ENCODE peak calls at places on chromosomes 3 and 15, in five cellular contexts. Z is HepG2, K is HCT116, E is K562, B is GM12878. C is an unnamed sample.

GRCh38 chr3:188700497-188700896 is 471.3 kb upstream of the TPRG1 start:
- DNase-seq in Z (no peak), K (no peak), E (no peak), B (no peak), C (no peak)

GRCh38 chr3:127033171-127033570 is 50.3 kb downstream of the PLXNA1 start:
- DNase-seq in Z (no peak), K (no peak), E (no peak), B (no peak), C (no peak)

GRCh38 chr3:197154-197855 is 742 bp downstream of the CHL1 start:
- DNase-seq in Z (no peak), K (no peak), E (no peak), B (no peak), C (no peak)

GRCh38 chr15:74041777-74042435 is 40.4 kb downstream of the GOLGA6A start:
- DNase-seq in Z (no peak), K (no peak), E (peak; percentile 7), B (no peak), C (no peak)

GRCh38 chr3:99920530-99921376 is 103.1 kb downstream of the CMSS1 start:
- DNase-seq in Z (peak; percentile 97), K (no peak), E (peak; percentile 15), B (no peak), C (no peak)

GRCh38 chr3:134002326-134002725 is 27.4 kb downstream of the SLCO2A1 start:
- DNase-seq in Z (no peak), K (no peak), E (no peak), B (no peak), C (no peak)

GRCh38 chr3:192850501-192850981 is 67.1 kb downstream of the MB21D2 start:
- DNase-seq in Z (peak; percentile 47), K (no peak), E (no peak), B (peak; percentile 69), C (no peak)

GRCh38 chr3:59812778-59813558 is 763.1 kb upstream of the CFAP20DC start:
- DNase-seq in Z (no peak), K (no peak), E (no peak), B (no peak), C (no peak)

GRCh38 chr15:101118615-101119014 is 133.2 kb downstream of the CHSY1 start:
- DNase-seq in Z (no peak), K (no peak), E (no peak), B (no peak), C (peak; percentile 60)

GRCh38 chr3:156668073-156668763 is 6.2 kb upstream of the TIPARP start:
- DNase-seq in Z (no peak), K (no peak), E (no peak), B (no peak), C (no peak)

GRCh38 chr3:189488241-189488767 is 142.9 kb upstream of the TP63 start:
- DNase-seq in Z (no peak), K (no peak), E (no peak), B (no peak), C (peak; percentile 0)

GRCh38 chr15:47552978-47553608 is 164.2 kb upstream of the SEMA6D start:
- DNase-seq in Z (no peak), K (no peak), E (no peak), B (no peak), C (no peak)

GRCh38 chr3:195859846-195860411 is 48.2 kb upstream of the MUC4 start:
- DNase-seq in Z (no peak), K (no peak), E (no peak), B (no peak), C (no peak)

GRCh38 chr15:59687831-59688230 is 1.3 kb downstream of the BNIP2 start:
- DNase-seq in Z (peak; percentile 15), K (no peak), E (no peak), B (peak; percentile 5), C (no peak)

GRCh38 chr15:31975446-31976229 is 54.7 kb upstream of the CHRNA7 start:
- DNase-seq in Z (no peak), K (no peak), E (no peak), B (no peak), C (peak; percentile 59)

GRCh38 chr3:31054032-31054431 is 159.6 kb upstream of the GADL1 start:
- DNase-seq in Z (no peak), K (no peak), E (no peak), B (no peak), C (no peak)

GRCh38 chr3:16132926-16133325 is 41.6 kb upstream of the GALNT15 start:
- DNase-seq in Z (no peak), K (no peak), E (no peak), B (no peak), C (no peak)

GRCh38 chr3:134381836-134382442 is 7.7 kb upstream of the AMOTL2 start:
- DNase-seq in Z (no peak), K (no peak), E (no peak), B (no peak), C (no peak)

GRCh38 chr3:160540546-160540945 is 24.8 kb downstream of the KPNA4 start:
- DNase-seq in Z (no peak), K (no peak), E (no peak), B (no peak), C (no peak)

GRCh38 chr15:98939311-98940080 is 68.1 kb downstream of the PGPEP1L start:
- DNase-seq in Z (no peak), K (no peak), E (no peak), B (no peak), C (no peak)

GRCh38 chr3:126551066-126551838 is 7.5 kb downstream of the C3orf22 start:
- DNase-seq in Z (no peak), K (no peak), E (no peak), B (no peak), C (no peak)

GRCh38 chr3:186759231-186759930 is 24.0 kb upstream of the EIF4A2 start:
- DNase-seq in Z (no peak), K (no peak), E (no peak), B (no peak), C (no peak)

GRCh38 chr15:101425787-101426365 is 63.6 kb downstream of the PCSK6 start:
- DNase-seq in Z (no peak), K (no peak), E (no peak), B (no peak), C (peak; percentile 59)

GRCh38 chr3:23112491-23112890 is 90.6 kb upstream of the UBE2E2 start:
- DNase-seq in Z (no peak), K (no peak), E (no peak), B (no peak), C (no peak)

GRCh38 chr3:141306276-141306675 is 62.0 kb upstream of the ZBTB38 start:
- DNase-seq in Z (no peak), K (no peak), E (no peak), B (no peak), C (no peak)

DNA sequence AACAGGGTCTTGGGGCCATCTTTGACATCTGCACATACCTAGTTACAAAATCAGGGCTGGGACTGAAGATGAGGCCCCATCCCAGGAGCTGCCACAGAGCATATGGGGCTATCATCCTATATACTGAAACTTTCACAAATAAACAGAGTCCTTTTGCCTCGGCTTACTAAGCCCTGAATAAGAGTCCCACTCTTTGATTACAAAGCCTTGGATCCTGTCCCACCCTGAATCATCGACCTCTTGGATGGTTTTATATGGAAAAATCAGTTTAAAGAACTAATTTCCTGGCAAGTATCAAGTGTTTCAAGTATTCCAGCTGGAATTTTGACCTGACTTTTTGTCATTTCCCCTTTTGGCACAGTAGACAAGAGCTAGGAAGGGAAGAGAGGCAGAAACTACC is 331.3 kb upstream of the FRG2C start:
- DNase-seq in Z (no peak), K (no peak), E (no peak), B (no peak), C (no peak)
- TF ChIP-seq MAX in Z (no peak), K (no peak), E (no peak), B (no peak), C (no peak)

DNA sequence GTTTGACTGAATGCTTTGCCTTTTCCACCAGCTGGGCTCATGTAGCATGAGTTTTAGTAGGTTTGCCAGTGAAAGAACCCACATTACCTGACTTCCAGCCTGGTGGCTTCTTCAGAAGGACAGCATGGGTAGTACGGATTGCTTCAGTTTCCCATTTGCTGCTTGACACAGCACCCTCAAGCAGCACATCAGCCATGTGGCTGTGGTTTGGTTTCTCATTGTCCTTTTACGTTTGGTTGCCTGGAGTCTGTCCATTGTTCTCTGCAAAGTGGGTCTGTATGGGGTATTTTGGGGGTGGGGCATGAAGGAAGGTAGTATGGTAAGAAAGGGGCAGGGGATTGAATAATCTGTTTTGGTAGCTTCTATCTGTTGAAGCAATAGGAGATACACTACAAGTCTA is 227.2 kb upstream of the ICE2 start:
- DNase-seq in Z (no peak), K (no peak), E (no peak), B (no peak), C (no peak)
- TF ChIP-seq SRF in Z (no peak), K (no peak), E (no peak), B (no peak), C (no peak)

DNA sequence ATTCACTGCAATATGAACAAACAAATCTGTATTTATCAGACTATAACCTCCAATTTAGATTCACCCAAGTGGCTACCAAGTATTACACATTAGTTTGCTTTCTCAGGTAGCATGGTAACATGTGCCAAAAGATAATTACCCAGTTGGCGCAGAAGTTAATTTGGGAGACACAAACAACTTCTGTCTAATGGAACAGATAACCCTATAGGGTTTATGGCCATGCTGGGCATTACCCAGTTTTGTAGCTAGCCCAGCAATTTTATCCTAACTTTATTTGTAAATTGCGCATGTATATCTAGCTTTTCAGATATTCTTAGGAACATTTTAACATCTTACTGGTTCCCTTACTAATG is 779 bp downstream of the RPL22L1 start:
- DNase-seq in Z (no peak), K (no peak), E (no peak), B (no peak), C (no peak)
- TF ChIP-seq MAX in Z (no peak), K (no peak), E (no peak), B (no peak), C (no peak)

DNA sequence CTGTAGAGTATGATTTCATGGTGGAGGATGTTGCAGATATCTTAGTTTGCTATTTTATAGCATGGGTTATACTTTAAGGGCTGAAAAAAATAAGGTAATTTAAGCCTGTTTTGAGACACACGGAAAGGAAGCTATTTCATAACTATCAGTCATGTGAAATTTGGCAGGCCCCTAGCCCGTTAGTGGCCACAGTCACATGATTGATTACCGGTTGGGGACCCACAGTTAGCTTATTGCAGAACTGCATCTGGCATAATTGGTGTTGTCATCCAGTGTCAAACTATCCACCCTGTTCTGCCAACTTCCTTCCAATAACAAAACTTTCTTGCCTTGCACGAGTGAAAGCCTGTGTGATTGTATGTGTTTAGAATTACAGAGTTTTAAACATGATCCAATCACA is 35.2 kb downstream of the FNDC3B start:
- DNase-seq in Z (no peak), K (no peak), E (no peak), B (no peak), C (no peak)
- TF ChIP-seq SRF in Z (no peak), K (no peak), E (no peak), B (no peak), C (no peak)

GRCh38 chr3:115834068-115834467 is 210.8 kb downstream of the GAP43 start:
- DNase-seq in Z (no peak), K (no peak), E (no peak), B (no peak), C (no peak)
- TF ChIP-seq MAX in Z (no peak), K (no peak), E (no peak), B (no peak), C (no peak)